ENCODE peak calls at places on chromosome 5, in eight cellular contexts. One of them, this sample, is unnamed. For H3K27me3, the result is how much of the 10 kb centered on the place peaks cover.

GRCh38 chr5:65961644-65962043 is 35.3 kb downstream of the ERBIN start:
- DNase-seq in CD8-positive, alpha-beta T cell: no peak
- DNase-seq in body of pancreas: no peak
- DNase-seq in esophagus squamous epithelium: no peak
- DNase-seq in prostate gland: no peak
- DNase-seq in cardiac muscle cell: peak
- DNase-seq in suprapubic skin: no peak
- DNase-seq in neural progenitor cell: no peak
- DNase-seq in this sample: no peak

GRCh38 chr5:59436364-59437158 is 457.0 kb downstream of the PDE4D start:
- DNase-seq in suprapubic skin: no peak
- DNase-seq in body of pancreas: no peak
- DNase-seq in cardiac muscle cell: no peak
- DNase-seq in neural progenitor cell: no peak
- DNase-seq in esophagus squamous epithelium: no peak
- DNase-seq in CD8-positive, alpha-beta T cell: no peak
- DNase-seq in prostate gland: no peak
- DNase-seq in this sample: no peak

GRCh38 chr5:150626853-150627276 is 13.6 kb upstream of the SYNPO start:
- DNase-seq in neural progenitor cell: no peak
- DNase-seq in esophagus squamous epithelium: no peak
- DNase-seq in suprapubic skin: no peak
- DNase-seq in cardiac muscle cell: peak
- DNase-seq in prostate gland: no peak
- DNase-seq in CD8-positive, alpha-beta T cell: no peak
- DNase-seq in body of pancreas: peak
- DNase-seq in this sample: peak

GRCh38 chr5:83711982-83712601 is 8.6 kb downstream of the HAPLN1 start:
- DNase-seq in esophagus squamous epithelium: no peak
- DNase-seq in suprapubic skin: no peak
- DNase-seq in cardiac muscle cell: peak
- DNase-seq in CD8-positive, alpha-beta T cell: no peak
- DNase-seq in neural progenitor cell: peak
- DNase-seq in body of pancreas: peak
- DNase-seq in prostate gland: peak
- DNase-seq in this sample: peak

GRCh38 chr5:122078116-122078865 is at the start of gene LOX:
- DNase-seq in prostate gland: peak
- DNase-seq in esophagus squamous epithelium: no peak
- DNase-seq in body of pancreas: peak
- DNase-seq in cardiac muscle cell: peak
- DNase-seq in CD8-positive, alpha-beta T cell: no peak
- DNase-seq in suprapubic skin: peak
- DNase-seq in neural progenitor cell: peak
- DNase-seq in this sample: peak

GRCh38 chr5:103224118-103224893 is 34.3 kb upstream of the MACIR start:
- DNase-seq in suprapubic skin: no peak
- DNase-seq in CD8-positive, alpha-beta T cell: peak
- DNase-seq in cardiac muscle cell: peak
- DNase-seq in esophagus squamous epithelium: no peak
- DNase-seq in body of pancreas: peak
- DNase-seq in neural progenitor cell: peak
- DNase-seq in prostate gland: peak
- DNase-seq in this sample: peak

GRCh38 chr5:113581388-113581787 is 67.9 kb downstream of the YTHDC2 start:
- DNase-seq in prostate gland: no peak
- DNase-seq in esophagus squamous epithelium: no peak
- DNase-seq in body of pancreas: no peak
- DNase-seq in neural progenitor cell: no peak
- DNase-seq in cardiac muscle cell: peak
- DNase-seq in CD8-positive, alpha-beta T cell: no peak
- DNase-seq in suprapubic skin: no peak
- DNase-seq in this sample: no peak

GRCh38 chr5:109387408-109387974 is 22.3 kb downstream of the PJA2 start:
- DNase-seq in CD8-positive, alpha-beta T cell: no peak
- DNase-seq in cardiac muscle cell: no peak
- DNase-seq in prostate gland: no peak
- DNase-seq in body of pancreas: no peak
- DNase-seq in esophagus squamous epithelium: no peak
- DNase-seq in neural progenitor cell: no peak
- DNase-seq in suprapubic skin: no peak
- DNase-seq in this sample: no peak

GRCh38 chr5:10595678-10596309 is 31.9 kb downstream of the ANKRD33B start:
- DNase-seq in neural progenitor cell: no peak
- DNase-seq in cardiac muscle cell: peak
- DNase-seq in body of pancreas: peak
- DNase-seq in suprapubic skin: no peak
- DNase-seq in esophagus squamous epithelium: no peak
- DNase-seq in prostate gland: peak
- DNase-seq in CD8-positive, alpha-beta T cell: no peak
- DNase-seq in this sample: no peak

GRCh38 chr5:91151947-91152346 is 231.2 kb downstream of the ARRDC3 start:
- DNase-seq in cardiac muscle cell: peak
- DNase-seq in body of pancreas: peak
- DNase-seq in neural progenitor cell: no peak
- DNase-seq in esophagus squamous epithelium: no peak
- DNase-seq in suprapubic skin: peak
- DNase-seq in prostate gland: peak
- DNase-seq in CD8-positive, alpha-beta T cell: no peak
- DNase-seq in this sample: peak

GRCh38 chr5:173353070-173353379 is 24.8 kb upstream of the STC2 start:
- DNase-seq in neural progenitor cell: no peak
- DNase-seq in cardiac muscle cell: no peak
- DNase-seq in prostate gland: no peak
- DNase-seq in CD8-positive, alpha-beta T cell: no peak
- DNase-seq in body of pancreas: no peak
- DNase-seq in suprapubic skin: no peak
- DNase-seq in esophagus squamous epithelium: no peak
- DNase-seq in this sample: no peak

GRCh38 chr5:41418220-41419031 is 92.0 kb downstream of the PLCXD3 start:
- DNase-seq in prostate gland: no peak
- DNase-seq in CD8-positive, alpha-beta T cell: no peak
- DNase-seq in suprapubic skin: no peak
- DNase-seq in esophagus squamous epithelium: no peak
- DNase-seq in body of pancreas: no peak
- DNase-seq in cardiac muscle cell: peak
- DNase-seq in neural progenitor cell: peak
- DNase-seq in this sample: no peak

GRCh38 chr5:177023247-177023703 is 779 bp downstream of the ZNF346 start:
- DNase-seq in prostate gland: no peak
- DNase-seq in esophagus squamous epithelium: no peak
- DNase-seq in CD8-positive, alpha-beta T cell: no peak
- DNase-seq in neural progenitor cell: no peak
- DNase-seq in body of pancreas: no peak
- DNase-seq in suprapubic skin: no peak
- DNase-seq in cardiac muscle cell: peak
- DNase-seq in this sample: no peak

GRCh38 chr5:74810915-74811314 is 43.9 kb downstream of the NSA2 start:
- DNase-seq in CD8-positive, alpha-beta T cell: no peak
- DNase-seq in suprapubic skin: no peak
- DNase-seq in neural progenitor cell: no peak
- DNase-seq in body of pancreas: no peak
- DNase-seq in cardiac muscle cell: no peak
- DNase-seq in prostate gland: no peak
- DNase-seq in esophagus squamous epithelium: no peak
- DNase-seq in this sample: no peak

GRCh38 chr5:86917117-86917579 is 299.4 kb downstream of the COX7C start:
- DNase-seq in esophagus squamous epithelium: no peak
- DNase-seq in body of pancreas: no peak
- DNase-seq in neural progenitor cell: peak
- DNase-seq in suprapubic skin: no peak
- DNase-seq in CD8-positive, alpha-beta T cell: no peak
- DNase-seq in cardiac muscle cell: peak
- DNase-seq in prostate gland: no peak
- DNase-seq in this sample: no peak

GRCh38 chr5:138315751-138316278 is 15.8 kb downstream of the CDC25C start:
- DNase-seq in cardiac muscle cell: no peak
- DNase-seq in suprapubic skin: no peak
- DNase-seq in CD8-positive, alpha-beta T cell: no peak
- DNase-seq in prostate gland: no peak
- DNase-seq in body of pancreas: no peak
- DNase-seq in neural progenitor cell: no peak
- DNase-seq in esophagus squamous epithelium: no peak
- DNase-seq in this sample: no peak

GRCh38 chr5:60842859-60843692 is 993 bp downstream of the ELOVL7 start:
- DNase-seq in suprapubic skin: no peak
- DNase-seq in esophagus squamous epithelium: no peak
- DNase-seq in cardiac muscle cell: no peak
- DNase-seq in neural progenitor cell: peak
- DNase-seq in body of pancreas: peak
- DNase-seq in CD8-positive, alpha-beta T cell: no peak
- DNase-seq in prostate gland: peak
- DNase-seq in this sample: peak
- H3K27me3 ChIP-seq in suprapubic skin: under half
- H3K27me3 ChIP-seq in esophagus squamous epithelium: under half
- H3K27me3 ChIP-seq in cardiac muscle cell: half or more
- H3K27me3 ChIP-seq in neural progenitor cell: under half
- H3K27me3 ChIP-seq in body of pancreas: under half
- H3K27me3 ChIP-seq in CD8-positive, alpha-beta T cell: under half
- H3K27me3 ChIP-seq in prostate gland: under half
- H3K27me3 ChIP-seq in this sample: under half

GRCh38 chr5:77852514-77853352 is 76.6 kb upstream of the TBCA start:
- DNase-seq in prostate gland: no peak
- DNase-seq in body of pancreas: peak
- DNase-seq in cardiac muscle cell: peak
- DNase-seq in CD8-positive, alpha-beta T cell: no peak
- DNase-seq in esophagus squamous epithelium: no peak
- DNase-seq in suprapubic skin: no peak
- DNase-seq in neural progenitor cell: peak
- DNase-seq in this sample: peak
- H3K4me3 ChIP-seq in prostate gland: peak
- H3K4me3 ChIP-seq in body of pancreas: peak
- H3K4me3 ChIP-seq in cardiac muscle cell: peak
- H3K4me3 ChIP-seq in CD8-positive, alpha-beta T cell: peak
- H3K4me3 ChIP-seq in esophagus squamous epithelium: peak
- H3K4me3 ChIP-seq in suprapubic skin: peak
- H3K4me3 ChIP-seq in neural progenitor cell: peak
- H3K4me3 ChIP-seq in this sample: peak

GRCh38 chr5:1562599-1562998 is 38.8 kb upstream of the LPCAT1 start:
- DNase-seq in cardiac muscle cell: no peak
- DNase-seq in CD8-positive, alpha-beta T cell: no peak
- DNase-seq in body of pancreas: no peak
- DNase-seq in suprapubic skin: no peak
- DNase-seq in esophagus squamous epithelium: no peak
- DNase-seq in prostate gland: no peak
- DNase-seq in neural progenitor cell: no peak
- DNase-seq in this sample: no peak

GRCh38 chr5:1557114-1557873 is 33.5 kb upstream of the LPCAT1 start:
- DNase-seq in prostate gland: no peak
- DNase-seq in CD8-positive, alpha-beta T cell: no peak
- DNase-seq in neural progenitor cell: no peak
- DNase-seq in suprapubic skin: no peak
- DNase-seq in esophagus squamous epithelium: no peak
- DNase-seq in body of pancreas: no peak
- DNase-seq in cardiac muscle cell: no peak
- DNase-seq in this sample: no peak

GRCh38 chr5:1561402-1561929 is 37.7 kb upstream of the LPCAT1 start:
- DNase-seq in suprapubic skin: no peak
- DNase-seq in CD8-positive, alpha-beta T cell: no peak
- DNase-seq in body of pancreas: no peak
- DNase-seq in neural progenitor cell: no peak
- DNase-seq in prostate gland: no peak
- DNase-seq in cardiac muscle cell: no peak
- DNase-seq in esophagus squamous epithelium: no peak
- DNase-seq in this sample: no peak

GRCh38 chr5:1555808-1556681 is 32.3 kb upstream of the LPCAT1 start:
- DNase-seq in prostate gland: no peak
- DNase-seq in esophagus squamous epithelium: no peak
- DNase-seq in CD8-positive, alpha-beta T cell: no peak
- DNase-seq in suprapubic skin: no peak
- DNase-seq in body of pancreas: no peak
- DNase-seq in neural progenitor cell: no peak
- DNase-seq in cardiac muscle cell: no peak
- DNase-seq in this sample: no peak

GRCh38 chr5:1558945-1559344 is 35.2 kb upstream of the LPCAT1 start:
- DNase-seq in cardiac muscle cell: no peak
- DNase-seq in CD8-positive, alpha-beta T cell: no peak
- DNase-seq in body of pancreas: no peak
- DNase-seq in prostate gland: no peak
- DNase-seq in suprapubic skin: no peak
- DNase-seq in esophagus squamous epithelium: no peak
- DNase-seq in neural progenitor cell: no peak
- DNase-seq in this sample: no peak
- H3K27me3 ChIP-seq in cardiac muscle cell: under half
- H3K27me3 ChIP-seq in CD8-positive, alpha-beta T cell: under half
- H3K27me3 ChIP-seq in body of pancreas: under half
- H3K27me3 ChIP-seq in prostate gland: under half
- H3K27me3 ChIP-seq in suprapubic skin: under half
- H3K27me3 ChIP-seq in esophagus squamous epithelium: half or more
- H3K27me3 ChIP-seq in neural progenitor cell: under half
- H3K27me3 ChIP-seq in this sample: under half

GRCh38 chr5:32851774-32852173 is 140.7 kb downstream of the NPR3 start:
- DNase-seq in esophagus squamous epithelium: no peak
- DNase-seq in body of pancreas: no peak
- DNase-seq in prostate gland: no peak
- DNase-seq in cardiac muscle cell: no peak
- DNase-seq in suprapubic skin: no peak
- DNase-seq in neural progenitor cell: no peak
- DNase-seq in CD8-positive, alpha-beta T cell: no peak
- DNase-seq in this sample: no peak
- H3K4me3 ChIP-seq in esophagus squamous epithelium: no peak
- H3K4me3 ChIP-seq in body of pancreas: no peak
- H3K4me3 ChIP-seq in prostate gland: no peak
- H3K4me3 ChIP-seq in cardiac muscle cell: no peak
- H3K4me3 ChIP-seq in suprapubic skin: no peak
- H3K4me3 ChIP-seq in neural progenitor cell: no peak
- H3K4me3 ChIP-seq in CD8-positive, alpha-beta T cell: no peak
- H3K4me3 ChIP-seq in this sample: no peak

GRCh38 chr5:77955577-77955976 is 179.4 kb upstream of the TBCA start:
- DNase-seq in neural progenitor cell: no peak
- DNase-seq in cardiac muscle cell: no peak
- DNase-seq in prostate gland: no peak
- DNase-seq in suprapubic skin: no peak
- DNase-seq in body of pancreas: no peak
- DNase-seq in esophagus squamous epithelium: no peak
- DNase-seq in CD8-positive, alpha-beta T cell: no peak
- DNase-seq in this sample: no peak
- H3K27me3 ChIP-seq in neural progenitor cell: half or more
- H3K27me3 ChIP-seq in cardiac muscle cell: half or more
- H3K27me3 ChIP-seq in prostate gland: under half
- H3K27me3 ChIP-seq in suprapubic skin: under half
- H3K27me3 ChIP-seq in body of pancreas: under half
- H3K27me3 ChIP-seq in esophagus squamous epithelium: half or more
- H3K27me3 ChIP-seq in CD8-positive, alpha-beta T cell: under half
- H3K27me3 ChIP-seq in this sample: under half

DNA sequence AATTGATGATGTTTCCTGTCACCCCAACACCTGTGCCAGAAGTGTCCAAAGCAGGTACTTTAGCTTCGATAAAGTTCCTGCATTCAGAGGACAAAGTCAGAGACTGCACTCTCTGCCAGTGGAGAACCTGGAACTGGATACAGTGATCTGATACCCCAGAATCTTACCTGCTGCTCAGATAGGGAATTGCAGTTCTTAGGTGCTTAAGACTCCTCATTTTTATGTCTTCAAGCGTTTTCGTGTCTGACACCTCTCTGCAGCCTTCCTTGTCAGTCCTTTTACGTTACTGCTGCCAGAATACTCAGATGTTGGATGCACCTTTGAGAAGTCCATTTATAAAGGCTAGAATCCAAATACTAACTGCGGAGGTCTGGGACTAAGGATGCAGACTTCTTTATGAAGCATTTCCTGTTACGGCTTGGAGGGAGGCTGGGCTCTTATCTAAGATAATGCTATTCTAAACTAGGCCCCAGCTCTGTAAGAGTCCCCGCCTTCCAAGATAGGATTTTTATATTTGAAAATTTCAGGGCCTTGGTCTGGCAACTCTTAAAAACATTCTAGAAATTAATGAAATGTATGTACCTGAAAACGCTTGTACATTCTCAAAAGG is 1.9 kb downstream of the ISOC1 start:
- DNase-seq in CD8-positive, alpha-beta T cell: no peak
- DNase-seq in prostate gland: no peak
- DNase-seq in body of pancreas: no peak
- DNase-seq in cardiac muscle cell: peak
- DNase-seq in neural progenitor cell: no peak
- DNase-seq in esophagus squamous epithelium: no peak
- DNase-seq in suprapubic skin: no peak
- DNase-seq in this sample: no peak
- H3K4me3 ChIP-seq in CD8-positive, alpha-beta T cell: no peak
- H3K4me3 ChIP-seq in prostate gland: no peak
- H3K4me3 ChIP-seq in body of pancreas: no peak
- H3K4me3 ChIP-seq in cardiac muscle cell: peak
- H3K4me3 ChIP-seq in neural progenitor cell: no peak
- H3K4me3 ChIP-seq in esophagus squamous epithelium: no peak
- H3K4me3 ChIP-seq in suprapubic skin: peak
- H3K4me3 ChIP-seq in this sample: no peak

This sample was measured in thyroid gland.